ENCODE peak calls at places on chromosomes 4 and X, in eight cellular contexts. One of them, this sample, is unnamed.

GRCh38 chr4:122819708-122820449 is 6.8 kb upstream of the FGF2 start:
- DNase-seq in choroid plexus epithelial cell: peak
- DNase-seq in neural crest cell: no peak
- DNase-seq in dorsolateral prefrontal cortex: no peak
- DNase-seq in cardiac muscle cell: no peak
- DNase-seq in tibial nerve: no peak
- DNase-seq in uterus: no peak
- DNase-seq in ascending aorta: no peak
- DNase-seq in this sample: no peak

GRCh38 chrX:145843196-145843595 is 25.6 kb downstream of the SLITRK2 start:
- DNase-seq in dorsolateral prefrontal cortex: no peak
- DNase-seq in neural crest cell: peak
- DNase-seq in ascending aorta: no peak
- DNase-seq in choroid plexus epithelial cell: no peak
- DNase-seq in cardiac muscle cell: peak
- DNase-seq in tibial nerve: no peak
- DNase-seq in uterus: no peak
- DNase-seq in this sample: no peak

GRCh38 chr4:85895755-85896154 is 420.8 kb downstream of the ARHGAP24 start:
- DNase-seq in cardiac muscle cell: no peak
- DNase-seq in neural crest cell: no peak
- DNase-seq in choroid plexus epithelial cell: no peak
- DNase-seq in ascending aorta: no peak
- DNase-seq in tibial nerve: no peak
- DNase-seq in uterus: no peak
- DNase-seq in dorsolateral prefrontal cortex: no peak
- DNase-seq in this sample: no peak

GRCh38 chrX:40504801-40505605 is 75.8 kb upstream of the ATP6AP2 start:
- DNase-seq in dorsolateral prefrontal cortex: no peak
- DNase-seq in tibial nerve: no peak
- DNase-seq in choroid plexus epithelial cell: peak
- DNase-seq in neural crest cell: no peak
- DNase-seq in ascending aorta: no peak
- DNase-seq in cardiac muscle cell: no peak
- DNase-seq in uterus: no peak
- DNase-seq in this sample: no peak

GRCh38 chr4:8227201-8227770 is 28.2 kb downstream of the SH3TC1 start:
- DNase-seq in ascending aorta: no peak
- DNase-seq in tibial nerve: no peak
- DNase-seq in cardiac muscle cell: no peak
- DNase-seq in choroid plexus epithelial cell: no peak
- DNase-seq in neural crest cell: no peak
- DNase-seq in dorsolateral prefrontal cortex: no peak
- DNase-seq in uterus: no peak
- DNase-seq in this sample: no peak

GRCh38 chrX:108299101-108299591 is 139.1 kb downstream of the COL4A6 start:
- DNase-seq in tibial nerve: no peak
- DNase-seq in cardiac muscle cell: peak
- DNase-seq in dorsolateral prefrontal cortex: no peak
- DNase-seq in neural crest cell: no peak
- DNase-seq in choroid plexus epithelial cell: peak
- DNase-seq in ascending aorta: no peak
- DNase-seq in uterus: no peak
- DNase-seq in this sample: no peak

GRCh38 chrX:129750971-129751370 is 12.2 kb downstream of the XPNPEP2 start:
- DNase-seq in cardiac muscle cell: no peak
- DNase-seq in dorsolateral prefrontal cortex: no peak
- DNase-seq in choroid plexus epithelial cell: no peak
- DNase-seq in neural crest cell: no peak
- DNase-seq in tibial nerve: no peak
- DNase-seq in ascending aorta: no peak
- DNase-seq in uterus: no peak
- DNase-seq in this sample: no peak

GRCh38 chr4:8230033-8230432 is 30.9 kb downstream of the SH3TC1 start:
- DNase-seq in uterus: no peak
- DNase-seq in choroid plexus epithelial cell: no peak
- DNase-seq in ascending aorta: no peak
- DNase-seq in tibial nerve: no peak
- DNase-seq in neural crest cell: no peak
- DNase-seq in dorsolateral prefrontal cortex: no peak
- DNase-seq in cardiac muscle cell: no peak
- DNase-seq in this sample: no peak

GRCh38 chr4:90695411-90695810 is 568.2 kb downstream of the CCSER1 start:
- DNase-seq in dorsolateral prefrontal cortex: no peak
- DNase-seq in cardiac muscle cell: no peak
- DNase-seq in neural crest cell: no peak
- DNase-seq in ascending aorta: no peak
- DNase-seq in uterus: no peak
- DNase-seq in tibial nerve: no peak
- DNase-seq in choroid plexus epithelial cell: no peak
- DNase-seq in this sample: no peak

GRCh38 chrX:19765628-19766027 is 121.8 kb downstream of the SH3KBP1 start:
- DNase-seq in neural crest cell: no peak
- DNase-seq in tibial nerve: no peak
- DNase-seq in uterus: no peak
- DNase-seq in ascending aorta: no peak
- DNase-seq in choroid plexus epithelial cell: no peak
- DNase-seq in dorsolateral prefrontal cortex: no peak
- DNase-seq in cardiac muscle cell: no peak
- DNase-seq in this sample: no peak

GRCh38 chr4:24809376-24809775 is 14.0 kb downstream of the SOD3 start:
- DNase-seq in uterus: no peak
- DNase-seq in choroid plexus epithelial cell: peak
- DNase-seq in cardiac muscle cell: peak
- DNase-seq in ascending aorta: no peak
- DNase-seq in neural crest cell: no peak
- DNase-seq in dorsolateral prefrontal cortex: no peak
- DNase-seq in tibial nerve: no peak
- DNase-seq in this sample: no peak

GRCh38 chr4:165009493-165010227 is 22.1 kb upstream of the TRIM60 start:
- DNase-seq in dorsolateral prefrontal cortex: no peak
- DNase-seq in cardiac muscle cell: no peak
- DNase-seq in uterus: no peak
- DNase-seq in ascending aorta: no peak
- DNase-seq in neural crest cell: no peak
- DNase-seq in tibial nerve: no peak
- DNase-seq in choroid plexus epithelial cell: no peak
- DNase-seq in this sample: no peak

GRCh38 chr4:115851918-115852766 is 738.7 kb upstream of the NDST4 start:
- DNase-seq in neural crest cell: peak
- DNase-seq in choroid plexus epithelial cell: peak
- DNase-seq in cardiac muscle cell: peak
- DNase-seq in tibial nerve: peak
- DNase-seq in uterus: no peak
- DNase-seq in ascending aorta: no peak
- DNase-seq in dorsolateral prefrontal cortex: no peak
- DNase-seq in this sample: no peak

GRCh38 chr4:115850799-115851509 is 737.5 kb upstream of the NDST4 start:
- DNase-seq in tibial nerve: no peak
- DNase-seq in ascending aorta: no peak
- DNase-seq in choroid plexus epithelial cell: no peak
- DNase-seq in uterus: no peak
- DNase-seq in dorsolateral prefrontal cortex: no peak
- DNase-seq in neural crest cell: no peak
- DNase-seq in cardiac muscle cell: no peak
- DNase-seq in this sample: no peak

GRCh38 chr4:115852767-115853091 is 739.3 kb upstream of the NDST4 start:
- DNase-seq in ascending aorta: no peak
- DNase-seq in choroid plexus epithelial cell: no peak
- DNase-seq in tibial nerve: no peak
- DNase-seq in neural crest cell: no peak
- DNase-seq in cardiac muscle cell: no peak
- DNase-seq in dorsolateral prefrontal cortex: no peak
- DNase-seq in uterus: no peak
- DNase-seq in this sample: no peak
- TF ChIP-seq CTCF in ascending aorta: no peak
- TF ChIP-seq CTCF in choroid plexus epithelial cell: no peak
- TF ChIP-seq CTCF in tibial nerve: no peak
- TF ChIP-seq CTCF in neural crest cell: peak
- TF ChIP-seq CTCF in cardiac muscle cell: no peak
- TF ChIP-seq CTCF in dorsolateral prefrontal cortex: no peak
- TF ChIP-seq CTCF in uterus: no peak
- TF ChIP-seq CTCF in this sample: peak

GRCh38 chrX:135477576-135477975 is 42.9 kb upstream of the INTS6L start:
- DNase-seq in dorsolateral prefrontal cortex: peak
- DNase-seq in ascending aorta: no peak
- DNase-seq in uterus: peak
- DNase-seq in neural crest cell: peak
- DNase-seq in cardiac muscle cell: peak
- DNase-seq in choroid plexus epithelial cell: peak
- DNase-seq in tibial nerve: peak
- DNase-seq in this sample: no peak
- TF ChIP-seq CTCF in dorsolateral prefrontal cortex: no peak
- TF ChIP-seq CTCF in ascending aorta: no peak
- TF ChIP-seq CTCF in uterus: no peak
- TF ChIP-seq CTCF in neural crest cell: peak
- TF ChIP-seq CTCF in cardiac muscle cell: peak
- TF ChIP-seq CTCF in choroid plexus epithelial cell: peak
- TF ChIP-seq CTCF in tibial nerve: no peak
- TF ChIP-seq CTCF in this sample: peak

GRCh38 chrX:55908685-55909212 is 191.2 kb downstream of the RRAGB start:
- DNase-seq in ascending aorta: no peak
- DNase-seq in uterus: no peak
- DNase-seq in choroid plexus epithelial cell: peak
- DNase-seq in dorsolateral prefrontal cortex: peak
- DNase-seq in tibial nerve: no peak
- DNase-seq in neural crest cell: peak
- DNase-seq in cardiac muscle cell: peak
- DNase-seq in this sample: no peak

DNA sequence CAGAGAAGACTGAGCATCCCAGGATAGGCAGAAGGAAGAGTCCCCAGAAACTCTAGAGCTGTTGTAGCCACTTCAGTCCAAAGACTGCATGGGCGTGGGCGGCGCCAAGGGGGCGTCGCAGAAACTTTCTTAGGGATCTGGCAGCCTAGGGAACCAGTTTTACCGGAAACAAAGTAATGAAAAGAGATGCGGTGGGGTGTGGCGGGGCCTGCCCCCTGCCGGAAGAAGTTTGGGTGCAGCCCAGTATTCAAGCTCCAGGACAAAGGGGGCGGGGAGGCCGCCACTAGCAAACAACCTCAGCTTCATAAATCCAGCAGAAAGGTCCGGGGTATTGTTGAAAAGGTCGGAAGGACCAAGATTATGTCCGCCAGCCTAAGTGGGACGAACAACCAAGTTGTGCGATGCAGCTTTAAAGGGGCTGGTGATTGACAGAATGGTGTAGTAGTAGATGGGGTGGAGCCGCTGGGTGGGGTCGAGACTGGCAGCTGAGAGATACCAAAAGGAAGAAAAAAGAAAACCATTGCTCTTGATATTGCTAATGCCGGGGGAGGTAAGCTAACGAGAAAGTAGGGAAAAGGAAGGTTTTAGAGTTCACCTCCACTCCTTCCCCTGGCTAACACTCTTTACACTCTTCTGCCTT is 190.5 kb downstream of the RRAGB start:
- DNase-seq in ascending aorta: no peak
- DNase-seq in choroid plexus epithelial cell: peak
- DNase-seq in neural crest cell: peak
- DNase-seq in cardiac muscle cell: peak
- DNase-seq in uterus: peak
- DNase-seq in dorsolateral prefrontal cortex: peak
- DNase-seq in tibial nerve: peak
- DNase-seq in this sample: peak
- TF ChIP-seq CTCF in ascending aorta: no peak
- TF ChIP-seq CTCF in choroid plexus epithelial cell: peak
- TF ChIP-seq CTCF in neural crest cell: peak
- TF ChIP-seq CTCF in cardiac muscle cell: peak
- TF ChIP-seq CTCF in uterus: peak
- TF ChIP-seq CTCF in dorsolateral prefrontal cortex: peak
- TF ChIP-seq CTCF in tibial nerve: peak
- TF ChIP-seq CTCF in this sample: peak

DNA sequence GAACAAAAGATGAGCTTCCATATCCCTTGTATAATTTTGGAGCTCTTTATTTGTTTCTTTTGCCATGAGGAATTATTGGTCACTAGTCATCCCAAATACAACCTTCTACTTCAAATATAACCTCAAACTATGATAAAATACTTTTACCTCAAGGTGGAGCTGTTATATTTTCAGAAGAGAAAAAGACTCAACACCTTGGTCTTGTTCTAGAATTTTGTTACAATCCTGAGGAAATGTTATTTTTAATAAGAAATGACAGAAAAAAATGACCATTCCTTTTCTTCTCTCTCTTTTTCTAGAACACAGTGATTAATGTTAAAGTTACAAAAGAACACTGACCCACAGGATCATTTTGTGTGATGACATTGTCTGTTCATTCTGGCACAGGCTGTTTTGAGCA is 159.5 kb upstream of the CTSO start:
- DNase-seq in neural crest cell: no peak
- DNase-seq in tibial nerve: no peak
- DNase-seq in cardiac muscle cell: no peak
- DNase-seq in ascending aorta: no peak
- DNase-seq in uterus: no peak
- DNase-seq in dorsolateral prefrontal cortex: no peak
- DNase-seq in choroid plexus epithelial cell: no peak
- DNase-seq in this sample: no peak
- TF ChIP-seq CTCF in neural crest cell: peak
- TF ChIP-seq CTCF in tibial nerve: no peak
- TF ChIP-seq CTCF in cardiac muscle cell: peak
- TF ChIP-seq CTCF in ascending aorta: no peak
- TF ChIP-seq CTCF in uterus: no peak
- TF ChIP-seq CTCF in dorsolateral prefrontal cortex: no peak
- TF ChIP-seq CTCF in choroid plexus epithelial cell: peak
- TF ChIP-seq CTCF in this sample: peak

GRCh38 chr4:110480031-110480549 is 4.1 kb downstream of the ENPEP start:
- DNase-seq in choroid plexus epithelial cell: peak
- DNase-seq in dorsolateral prefrontal cortex: no peak
- DNase-seq in tibial nerve: no peak
- DNase-seq in ascending aorta: no peak
- DNase-seq in neural crest cell: no peak
- DNase-seq in cardiac muscle cell: no peak
- DNase-seq in uterus: peak
- DNase-seq in this sample: no peak
- TF ChIP-seq CTCF in choroid plexus epithelial cell: peak
- TF ChIP-seq CTCF in dorsolateral prefrontal cortex: no peak
- TF ChIP-seq CTCF in tibial nerve: no peak
- TF ChIP-seq CTCF in ascending aorta: no peak
- TF ChIP-seq CTCF in neural crest cell: peak
- TF ChIP-seq CTCF in cardiac muscle cell: peak
- TF ChIP-seq CTCF in uterus: peak
- TF ChIP-seq CTCF in this sample: peak

DNA sequence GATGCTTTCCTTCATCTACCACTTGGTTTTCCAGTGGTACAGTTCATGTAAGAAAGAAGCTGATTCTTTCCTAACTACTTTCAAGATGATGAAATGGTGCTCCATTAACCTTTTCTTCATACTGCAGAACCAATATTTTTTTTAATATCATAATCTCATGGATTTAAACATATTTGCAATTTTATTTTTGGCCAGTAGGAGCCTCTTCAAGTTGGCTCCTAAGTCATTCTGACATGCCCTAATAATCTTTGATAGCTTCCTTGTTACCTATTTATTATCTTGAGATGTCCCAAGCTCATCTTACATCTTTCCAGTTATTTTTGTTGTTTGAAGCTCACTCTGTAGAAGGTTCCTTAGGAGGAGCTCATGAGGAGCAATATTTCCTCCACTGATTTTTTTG is 170.2 kb downstream of the APBB2 start:
- DNase-seq in choroid plexus epithelial cell: no peak
- DNase-seq in cardiac muscle cell: no peak
- DNase-seq in uterus: no peak
- DNase-seq in dorsolateral prefrontal cortex: no peak
- DNase-seq in neural crest cell: no peak
- DNase-seq in tibial nerve: no peak
- DNase-seq in ascending aorta: no peak
- DNase-seq in this sample: no peak
- TF ChIP-seq CTCF in choroid plexus epithelial cell: no peak
- TF ChIP-seq CTCF in cardiac muscle cell: no peak
- TF ChIP-seq CTCF in uterus: no peak
- TF ChIP-seq CTCF in dorsolateral prefrontal cortex: peak
- TF ChIP-seq CTCF in neural crest cell: peak
- TF ChIP-seq CTCF in tibial nerve: no peak
- TF ChIP-seq CTCF in ascending aorta: no peak
- TF ChIP-seq CTCF in this sample: no peak